ENCODE peak calls at places on chromosome 17, in ten cellular contexts. A is COR-L47; P is kidney epithelial cell; C is fibroblast of lung; F is cardiac fibroblast; L is activated CD8-positive, alpha-beta T cell treated with anti-CD3 and anti-CD28 coated beads, Interleukin-2, amount 10 ng/mL, durations not matched to agents 7 days and 5 days; M is neural crest cell; K is MG63; J is HuH-7; V is A673. W is an unnamed sample.

GRCh38 chr17:55672585-55673501 is 49.8 kb downstream of the TMEM100 start:
- DNase-seq in A (no peak), P (no peak), C (peak), F (no peak), L (no peak), M (no peak), K (no peak), J (no peak), V (peak), W (no peak)

GRCh38 chr17:31674305-31674704 is 184.7 kb downstream of the COPRS start:
- DNase-seq in A (no peak), P (no peak), C (peak), F (peak), L (no peak), M (no peak), K (peak), J (no peak), V (no peak), W (peak)

GRCh38 chr17:74566132-74566753 is 1.1 kb downstream of the CD300H start:
- DNase-seq in A (peak), P (no peak), C (peak), F (peak), L (peak), M (peak), K (peak), J (peak), V (peak), W (peak)

GRCh38 chr17:72433797-72434196 is 313.0 kb downstream of the SOX9 start:
- DNase-seq in A (no peak), P (no peak), C (no peak), F (no peak), L (no peak), M (no peak), K (no peak), J (no peak), V (no peak), W (no peak)

GRCh38 chr17:19645608-19646250 is 2.8 kb upstream of the ALDH3A2 start:
- DNase-seq in A (no peak), P (no peak), C (peak), F (no peak), L (peak), M (peak), K (no peak), J (peak), V (peak), W (peak)

GRCh38 chr17:67672592-67672991 is 45.1 kb upstream of the NOL11 start:
- DNase-seq in A (peak), P (no peak), C (no peak), F (no peak), L (no peak), M (no peak), K (no peak), J (no peak), V (no peak), W (peak)

GRCh38 chr17:31491794-31492171 is 100.3 kb downstream of the RAB11FIP4 start:
- DNase-seq in A (no peak), P (no peak), C (no peak), F (no peak), L (peak), M (no peak), K (no peak), J (no peak), V (no peak), W (no peak)

GRCh38 chr17:27559996-27560481 is 70.9 kb upstream of the LGALS9 start:
- DNase-seq in A (peak), P (no peak), C (peak), F (peak), L (no peak), M (no peak), K (peak), J (no peak), V (peak), W (no peak)

GRCh38 chr17:10177131-10177920 is 21.1 kb downstream of the GAS7 start:
- DNase-seq in A (no peak), P (no peak), C (no peak), F (no peak), L (no peak), M (no peak), K (no peak), J (no peak), V (no peak), W (no peak)

GRCh38 chr17:6755731-6756184 is at the start of gene XAF1:
- DNase-seq in A (no peak), P (no peak), C (no peak), F (peak), L (peak), M (no peak), K (peak), J (no peak), V (no peak), W (no peak)

GRCh38 chr17:75319818-75320691 is 30.8 kb upstream of the SLC25A19 start:
- DNase-seq in A (no peak), P (no peak), C (peak), F (peak), L (no peak), M (no peak), K (no peak), J (no peak), V (no peak), W (no peak)

GRCh38 chr17:76239538-76240274 is 587 bp downstream of the RNF157 start:
- DNase-seq in A (no peak), P (no peak), C (no peak), F (no peak), L (no peak), M (no peak), K (no peak), J (no peak), V (no peak), W (no peak)

GRCh38 chr17:82874011-82874835 is 34.4 kb upstream of the ZNF750 start:
- DNase-seq in A (no peak), P (no peak), C (no peak), F (no peak), L (no peak), M (no peak), K (no peak), J (no peak), V (no peak), W (peak)

GRCh38 chr17:32854834-32855389 is 22.0 kb downstream of the MYO1D start:
- DNase-seq in A (no peak), P (no peak), C (no peak), F (no peak), L (no peak), M (no peak), K (no peak), J (no peak), V (no peak), W (no peak)

GRCh38 chr17:82318772-82319606 is 1.6 kb upstream of the CD7 start:
- DNase-seq in A (no peak), P (no peak), C (no peak), F (no peak), L (no peak), M (no peak), K (no peak), J (no peak), V (no peak), W (no peak)